ENCODE peak calls at places on chromosomes 3 and 15, in nine cellular contexts. One of them, this sample, is unnamed.

GRCh38 chr15:72176155-72176554 is 21.4 kb downstream of the GRAMD2A start:
- DNase-seq in progenitor cell of endocrine pancreas: no peak
- DNase-seq in activated CD8-positive, alpha-beta T cell treated with anti-CD3 and anti-CD28 coated beads for 36 hours: no peak
- DNase-seq in CD8-positive, alpha-beta T cell: no peak
- DNase-seq in activated B cell treated with CpG ODN at 0.5 μM for 24 hours: no peak
- DNase-seq in uterus: no peak
- DNase-seq in ovary: peak
- DNase-seq in A549: no peak
- DNase-seq in WTC11: no peak
- DNase-seq in this sample: no peak

GRCh38 chr15:27701956-27702355 is 397.2 kb downstream of the OCA2 start:
- DNase-seq in activated CD8-positive, alpha-beta T cell treated with anti-CD3 and anti-CD28 coated beads for 36 hours: no peak
- DNase-seq in A549: no peak
- DNase-seq in ovary: no peak
- DNase-seq in WTC11: no peak
- DNase-seq in activated B cell treated with CpG ODN at 0.5 μM for 24 hours: no peak
- DNase-seq in uterus: no peak
- DNase-seq in CD8-positive, alpha-beta T cell: no peak
- DNase-seq in progenitor cell of endocrine pancreas: no peak
- DNase-seq in this sample: no peak

GRCh38 chr3:122003596-122003995 is 18.5 kb downstream of the ILDR1 start:
- DNase-seq in progenitor cell of endocrine pancreas: no peak
- DNase-seq in activated CD8-positive, alpha-beta T cell treated with anti-CD3 and anti-CD28 coated beads for 36 hours: no peak
- DNase-seq in CD8-positive, alpha-beta T cell: no peak
- DNase-seq in A549: no peak
- DNase-seq in uterus: no peak
- DNase-seq in ovary: no peak
- DNase-seq in WTC11: no peak
- DNase-seq in activated B cell treated with CpG ODN at 0.5 μM for 24 hours: no peak
- DNase-seq in this sample: no peak

GRCh38 chr15:82647045-82647834 is at the start of gene CPEB1:
- DNase-seq in CD8-positive, alpha-beta T cell: no peak
- DNase-seq in activated B cell treated with CpG ODN at 0.5 μM for 24 hours: peak
- DNase-seq in uterus: peak
- DNase-seq in ovary: peak
- DNase-seq in activated CD8-positive, alpha-beta T cell treated with anti-CD3 and anti-CD28 coated beads for 36 hours: peak
- DNase-seq in WTC11: peak
- DNase-seq in A549: peak
- DNase-seq in progenitor cell of endocrine pancreas: no peak
- DNase-seq in this sample: peak

GRCh38 chr3:172622916-172623700 is 87.8 kb downstream of the NCEH1 start:
- DNase-seq in activated CD8-positive, alpha-beta T cell treated with anti-CD3 and anti-CD28 coated beads for 36 hours: peak
- DNase-seq in A549: peak
- DNase-seq in activated B cell treated with CpG ODN at 0.5 μM for 24 hours: no peak
- DNase-seq in ovary: no peak
- DNase-seq in progenitor cell of endocrine pancreas: no peak
- DNase-seq in WTC11: no peak
- DNase-seq in uterus: no peak
- DNase-seq in CD8-positive, alpha-beta T cell: peak
- DNase-seq in this sample: peak

GRCh38 chr3:132231633-132232032 is 85.6 kb upstream of the ACP3 start:
- DNase-seq in activated B cell treated with CpG ODN at 0.5 μM for 24 hours: no peak
- DNase-seq in progenitor cell of endocrine pancreas: no peak
- DNase-seq in WTC11: peak
- DNase-seq in ovary: no peak
- DNase-seq in activated CD8-positive, alpha-beta T cell treated with anti-CD3 and anti-CD28 coated beads for 36 hours: no peak
- DNase-seq in A549: peak
- DNase-seq in uterus: no peak
- DNase-seq in CD8-positive, alpha-beta T cell: no peak
- DNase-seq in this sample: no peak

GRCh38 chr3:81033690-81034089 is 727.8 kb downstream of the GBE1 start:
- DNase-seq in CD8-positive, alpha-beta T cell: no peak
- DNase-seq in activated B cell treated with CpG ODN at 0.5 μM for 24 hours: no peak
- DNase-seq in uterus: no peak
- DNase-seq in ovary: no peak
- DNase-seq in WTC11: no peak
- DNase-seq in activated CD8-positive, alpha-beta T cell treated with anti-CD3 and anti-CD28 coated beads for 36 hours: no peak
- DNase-seq in progenitor cell of endocrine pancreas: no peak
- DNase-seq in A549: no peak
- DNase-seq in this sample: no peak

GRCh38 chr15:75551076-75551475 is 28.0 kb downstream of the PTPN9 start:
- DNase-seq in uterus: no peak
- DNase-seq in A549: no peak
- DNase-seq in ovary: no peak
- DNase-seq in activated CD8-positive, alpha-beta T cell treated with anti-CD3 and anti-CD28 coated beads for 36 hours: no peak
- DNase-seq in activated B cell treated with CpG ODN at 0.5 μM for 24 hours: no peak
- DNase-seq in WTC11: no peak
- DNase-seq in progenitor cell of endocrine pancreas: no peak
- DNase-seq in CD8-positive, alpha-beta T cell: no peak
- DNase-seq in this sample: no peak

GRCh38 chr15:100663066-100663465 is 60.7 kb downstream of the ASB7 start:
- DNase-seq in uterus: no peak
- DNase-seq in A549: peak
- DNase-seq in activated CD8-positive, alpha-beta T cell treated with anti-CD3 and anti-CD28 coated beads for 36 hours: no peak
- DNase-seq in progenitor cell of endocrine pancreas: no peak
- DNase-seq in ovary: no peak
- DNase-seq in CD8-positive, alpha-beta T cell: no peak
- DNase-seq in WTC11: peak
- DNase-seq in activated B cell treated with CpG ODN at 0.5 μM for 24 hours: no peak
- DNase-seq in this sample: no peak

GRCh38 chr3:82938821-82939328 is 1177.4 kb upstream of the GBE1 start:
- DNase-seq in A549: no peak
- DNase-seq in activated CD8-positive, alpha-beta T cell treated with anti-CD3 and anti-CD28 coated beads for 36 hours: no peak
- DNase-seq in progenitor cell of endocrine pancreas: peak
- DNase-seq in WTC11: no peak
- DNase-seq in uterus: peak
- DNase-seq in activated B cell treated with CpG ODN at 0.5 μM for 24 hours: peak
- DNase-seq in CD8-positive, alpha-beta T cell: no peak
- DNase-seq in ovary: no peak
- DNase-seq in this sample: no peak

GRCh38 chr3:146166450-146167222 is 5.7 kb upstream of the PLOD2 start:
- DNase-seq in A549: peak
- DNase-seq in WTC11: no peak
- DNase-seq in activated CD8-positive, alpha-beta T cell treated with anti-CD3 and anti-CD28 coated beads for 36 hours: no peak
- DNase-seq in uterus: no peak
- DNase-seq in progenitor cell of endocrine pancreas: no peak
- DNase-seq in CD8-positive, alpha-beta T cell: no peak
- DNase-seq in ovary: no peak
- DNase-seq in activated B cell treated with CpG ODN at 0.5 μM for 24 hours: no peak
- DNase-seq in this sample: no peak

GRCh38 chr15:69489101-69489571 is 36.5 kb downstream of the RPLP1 start:
- DNase-seq in CD8-positive, alpha-beta T cell: no peak
- DNase-seq in ovary: no peak
- DNase-seq in activated CD8-positive, alpha-beta T cell treated with anti-CD3 and anti-CD28 coated beads for 36 hours: no peak
- DNase-seq in progenitor cell of endocrine pancreas: no peak
- DNase-seq in WTC11: no peak
- DNase-seq in A549: no peak
- DNase-seq in activated B cell treated with CpG ODN at 0.5 μM for 24 hours: no peak
- DNase-seq in uterus: no peak
- DNase-seq in this sample: no peak

GRCh38 chr3:41418961-41419691 is 219.8 kb downstream of the CTNNB1 start:
- DNase-seq in WTC11: no peak
- DNase-seq in A549: peak
- DNase-seq in CD8-positive, alpha-beta T cell: no peak
- DNase-seq in uterus: no peak
- DNase-seq in progenitor cell of endocrine pancreas: no peak
- DNase-seq in activated CD8-positive, alpha-beta T cell treated with anti-CD3 and anti-CD28 coated beads for 36 hours: peak
- DNase-seq in activated B cell treated with CpG ODN at 0.5 μM for 24 hours: no peak
- DNase-seq in ovary: no peak
- DNase-seq in this sample: no peak

GRCh38 chr3:73614385-73614784 is 10.4 kb downstream of the PDZRN3 start:
- DNase-seq in uterus: peak
- DNase-seq in activated B cell treated with CpG ODN at 0.5 μM for 24 hours: no peak
- DNase-seq in WTC11: no peak
- DNase-seq in A549: no peak
- DNase-seq in progenitor cell of endocrine pancreas: no peak
- DNase-seq in ovary: no peak
- DNase-seq in activated CD8-positive, alpha-beta T cell treated with anti-CD3 and anti-CD28 coated beads for 36 hours: no peak
- DNase-seq in CD8-positive, alpha-beta T cell: no peak
- DNase-seq in this sample: no peak

GRCh38 chr3:87069963-87070362 is 79.0 kb upstream of the VGLL3 start:
- DNase-seq in progenitor cell of endocrine pancreas: no peak
- DNase-seq in activated CD8-positive, alpha-beta T cell treated with anti-CD3 and anti-CD28 coated beads for 36 hours: no peak
- DNase-seq in uterus: no peak
- DNase-seq in activated B cell treated with CpG ODN at 0.5 μM for 24 hours: no peak
- DNase-seq in CD8-positive, alpha-beta T cell: no peak
- DNase-seq in ovary: no peak
- DNase-seq in WTC11: no peak
- DNase-seq in A549: no peak
- DNase-seq in this sample: no peak

GRCh38 chr3:42589382-42590109 is 1.1 kb upstream of the SS18L2 start:
- DNase-seq in A549: no peak
- DNase-seq in activated CD8-positive, alpha-beta T cell treated with anti-CD3 and anti-CD28 coated beads for 36 hours: no peak
- DNase-seq in progenitor cell of endocrine pancreas: no peak
- DNase-seq in uterus: no peak
- DNase-seq in activated B cell treated with CpG ODN at 0.5 μM for 24 hours: no peak
- DNase-seq in WTC11: no peak
- DNase-seq in CD8-positive, alpha-beta T cell: no peak
- DNase-seq in ovary: no peak
- DNase-seq in this sample: no peak

GRCh38 chr3:9769426-9770275 is at the start of gene CAMK1:
- DNase-seq in ovary: peak
- DNase-seq in WTC11: peak
- DNase-seq in progenitor cell of endocrine pancreas: peak
- DNase-seq in activated B cell treated with CpG ODN at 0.5 μM for 24 hours: peak
- DNase-seq in A549: peak
- DNase-seq in uterus: peak
- DNase-seq in CD8-positive, alpha-beta T cell: peak
- DNase-seq in activated CD8-positive, alpha-beta T cell treated with anti-CD3 and anti-CD28 coated beads for 36 hours: peak
- DNase-seq in this sample: peak

GRCh38 chr3:187737401-187738088 is 7.7 kb downstream of the BCL6 start:
- DNase-seq in CD8-positive, alpha-beta T cell: peak
- DNase-seq in activated B cell treated with CpG ODN at 0.5 μM for 24 hours: peak
- DNase-seq in activated CD8-positive, alpha-beta T cell treated with anti-CD3 and anti-CD28 coated beads for 36 hours: peak
- DNase-seq in A549: peak
- DNase-seq in uterus: peak
- DNase-seq in progenitor cell of endocrine pancreas: no peak
- DNase-seq in ovary: peak
- DNase-seq in WTC11: peak
- DNase-seq in this sample: peak

DNA sequence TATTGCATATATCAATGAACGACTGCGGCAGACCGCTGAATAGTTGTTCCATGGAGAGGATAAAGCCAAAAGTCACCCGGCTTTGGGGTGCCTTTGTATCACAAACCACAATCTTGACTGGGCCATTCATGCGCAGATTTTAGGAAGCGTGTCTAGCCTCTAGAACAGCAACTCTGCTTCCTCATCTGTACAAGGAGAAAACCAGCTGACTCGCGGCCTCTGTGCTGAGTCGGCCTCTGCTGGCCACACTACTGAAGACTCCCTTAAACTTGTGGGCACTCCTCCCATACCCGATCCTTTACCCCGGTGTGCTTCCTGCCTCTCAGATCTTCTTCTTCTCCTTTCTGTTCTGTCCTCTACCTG is 872 bp downstream of the DLEC1 start:
- DNase-seq in CD8-positive, alpha-beta T cell: peak
- DNase-seq in activated B cell treated with CpG ODN at 0.5 μM for 24 hours: peak
- DNase-seq in WTC11: no peak
- DNase-seq in progenitor cell of endocrine pancreas: no peak
- DNase-seq in uterus: peak
- DNase-seq in ovary: peak
- DNase-seq in activated CD8-positive, alpha-beta T cell treated with anti-CD3 and anti-CD28 coated beads for 36 hours: peak
- DNase-seq in A549: no peak
- DNase-seq in this sample: no peak
- TF ChIP-seq CTCF in CD8-positive, alpha-beta T cell: no peak
- TF ChIP-seq CTCF in activated B cell treated with CpG ODN at 0.5 μM for 24 hours: no peak
- TF ChIP-seq CTCF in WTC11: no peak
- TF ChIP-seq CTCF in progenitor cell of endocrine pancreas: no peak
- TF ChIP-seq CTCF in uterus: peak
- TF ChIP-seq CTCF in ovary: peak
- TF ChIP-seq CTCF in activated CD8-positive, alpha-beta T cell treated with anti-CD3 and anti-CD28 coated beads for 36 hours: no peak
- TF ChIP-seq CTCF in A549: no peak
- TF ChIP-seq CTCF in this sample: no peak

GRCh38 chr3:48194446-48195071 is 6.3 kb upstream of the CDC25A start:
- DNase-seq in progenitor cell of endocrine pancreas: peak
- DNase-seq in CD8-positive, alpha-beta T cell: no peak
- DNase-seq in A549: peak
- DNase-seq in activated CD8-positive, alpha-beta T cell treated with anti-CD3 and anti-CD28 coated beads for 36 hours: peak
- DNase-seq in activated B cell treated with CpG ODN at 0.5 μM for 24 hours: no peak
- DNase-seq in WTC11: peak
- DNase-seq in ovary: peak
- DNase-seq in uterus: peak
- DNase-seq in this sample: peak
- TF ChIP-seq CTCF in progenitor cell of endocrine pancreas: peak
- TF ChIP-seq CTCF in CD8-positive, alpha-beta T cell: peak
- TF ChIP-seq CTCF in A549: peak
- TF ChIP-seq CTCF in activated CD8-positive, alpha-beta T cell treated with anti-CD3 and anti-CD28 coated beads for 36 hours: peak
- TF ChIP-seq CTCF in activated B cell treated with CpG ODN at 0.5 μM for 24 hours: no peak
- TF ChIP-seq CTCF in WTC11: peak
- TF ChIP-seq CTCF in ovary: peak
- TF ChIP-seq CTCF in uterus: peak
- TF ChIP-seq CTCF in this sample: peak

DNA sequence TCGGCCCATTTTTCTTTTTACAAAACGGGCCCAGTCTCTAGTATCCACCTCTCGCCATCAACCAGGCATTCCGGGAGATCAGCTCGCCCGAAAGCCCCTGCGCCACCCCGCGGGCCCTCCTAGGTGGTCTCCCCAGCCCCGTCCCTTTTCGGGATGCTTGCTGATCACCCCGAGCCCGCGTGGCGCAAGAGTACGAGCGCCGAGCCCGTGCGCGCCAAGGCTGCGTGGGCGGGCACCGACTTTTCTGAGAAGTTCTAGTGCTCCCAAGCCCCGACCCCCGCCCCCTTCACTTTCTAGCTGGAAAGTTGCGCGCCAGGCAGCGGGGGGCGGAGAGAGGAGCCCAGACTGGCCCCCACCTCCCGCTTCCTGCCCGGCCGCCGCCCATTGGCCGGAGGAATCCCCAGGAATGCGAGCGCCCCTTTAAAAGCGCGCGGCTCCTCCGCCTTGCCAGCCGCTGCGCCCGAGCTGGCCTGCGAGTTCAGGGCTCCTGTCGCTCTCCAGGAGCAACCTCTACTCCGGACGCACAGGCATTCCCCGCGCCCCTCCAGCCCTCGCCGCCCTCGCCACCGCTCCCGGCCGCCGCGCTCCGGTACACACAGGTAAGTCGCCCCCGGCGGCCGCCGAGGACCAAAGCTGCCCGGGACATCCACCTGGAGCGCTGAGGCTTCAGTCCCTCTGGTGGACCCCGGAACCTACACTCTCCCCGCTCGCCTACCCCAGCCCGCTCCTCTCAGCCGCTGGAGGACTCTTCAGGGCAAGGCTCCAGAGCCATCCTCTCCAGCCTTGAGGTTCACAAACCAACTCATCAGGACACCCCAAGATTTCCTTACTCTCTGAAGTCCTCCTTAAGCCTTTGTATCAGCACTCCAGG is at the start of gene THBS1:
- DNase-seq in uterus: peak
- DNase-seq in activated CD8-positive, alpha-beta T cell treated with anti-CD3 and anti-CD28 coated beads for 36 hours: peak
- DNase-seq in activated B cell treated with CpG ODN at 0.5 μM for 24 hours: no peak
- DNase-seq in progenitor cell of endocrine pancreas: peak
- DNase-seq in A549: peak
- DNase-seq in ovary: peak
- DNase-seq in CD8-positive, alpha-beta T cell: peak
- DNase-seq in WTC11: peak
- DNase-seq in this sample: peak
- TF ChIP-seq CTCF in uterus: no peak
- TF ChIP-seq CTCF in activated CD8-positive, alpha-beta T cell treated with anti-CD3 and anti-CD28 coated beads for 36 hours: no peak
- TF ChIP-seq CTCF in activated B cell treated with CpG ODN at 0.5 μM for 24 hours: no peak
- TF ChIP-seq CTCF in progenitor cell of endocrine pancreas: peak
- TF ChIP-seq CTCF in A549: no peak
- TF ChIP-seq CTCF in ovary: no peak
- TF ChIP-seq CTCF in CD8-positive, alpha-beta T cell: no peak
- TF ChIP-seq CTCF in WTC11: no peak
- TF ChIP-seq CTCF in this sample: no peak

GRCh38 chr3:142578309-142579223 is at the start of gene ATR:
- DNase-seq in A549: peak
- DNase-seq in activated CD8-positive, alpha-beta T cell treated with anti-CD3 and anti-CD28 coated beads for 36 hours: peak
- DNase-seq in uterus: peak
- DNase-seq in activated B cell treated with CpG ODN at 0.5 μM for 24 hours: peak
- DNase-seq in ovary: peak
- DNase-seq in WTC11: peak
- DNase-seq in CD8-positive, alpha-beta T cell: peak
- DNase-seq in progenitor cell of endocrine pancreas: peak
- DNase-seq in this sample: peak
- TF ChIP-seq CTCF in A549: no peak
- TF ChIP-seq CTCF in activated CD8-positive, alpha-beta T cell treated with anti-CD3 and anti-CD28 coated beads for 36 hours: no peak
- TF ChIP-seq CTCF in uterus: no peak
- TF ChIP-seq CTCF in activated B cell treated with CpG ODN at 0.5 μM for 24 hours: no peak
- TF ChIP-seq CTCF in ovary: peak
- TF ChIP-seq CTCF in WTC11: no peak
- TF ChIP-seq CTCF in CD8-positive, alpha-beta T cell: no peak
- TF ChIP-seq CTCF in progenitor cell of endocrine pancreas: no peak
- TF ChIP-seq CTCF in this sample: no peak